ENCODE peak calls at places on chromosomes 3 and 15, in ten cellular contexts. J is Peyer's patch, O is heart left ventricle, B is upper lobe of left lung, Q is tibial nerve, W is prostate gland, K is HepG2, V is adrenal gland, D is stomach, M is GM12878. P is an unnamed sample.

GRCh38 chr3:13708301-13708700 is 159.4 kb downstream of the FBLN2 start:
- DNase-seq in W (no peak), V (no peak), Q (no peak), J (peak; percentile 15), K (no peak), B (no peak), O (peak; percentile 2), M (no peak), D (no peak), P (peak; percentile 3)

GRCh38 chr15:68704496-68705021 is 116.1 kb downstream of the ANP32A start:
- DNase-seq in D (peak; percentile 40), B (no peak), V (peak; percentile 13), Q (no peak), K (no peak), J (no peak), O (peak; percentile 79), M (no peak), W (peak; percentile 61), P (no peak)

GRCh38 chr3:13420817-13421755 is 964 bp upstream of the NUP210 start:
- DNase-seq in D (peak; percentile 30), K (no peak), J (no peak), V (no peak), O (no peak), W (no peak), Q (no peak), M (peak; percentile 57), B (no peak), P (no peak)

GRCh38 chr3:141403576-141403975 is 35.3 kb downstream of the ZBTB38 start:
- DNase-seq in O (no peak), D (no peak), Q (no peak), M (no peak), V (no peak), J (no peak), W (no peak), K (no peak), B (no peak), P (no peak)

GRCh38 chr3:38782148-38782547 is 33.9 kb downstream of the SCN10A start:
- DNase-seq in B (no peak), K (peak; percentile 30), O (no peak), V (no peak), M (no peak), D (no peak), J (no peak), Q (no peak), W (no peak), P (no peak)

GRCh38 chr3:137263982-137264777 is 306.4 kb downstream of the IL20RB start:
- DNase-seq in Q (no peak), V (no peak), K (no peak), O (peak; percentile 16), W (no peak), J (no peak), B (peak; percentile 16), D (no peak), M (no peak), P (no peak)

GRCh38 chr15:91694131-91694828 is 159.2 kb upstream of the SLCO3A1 start:
- DNase-seq in J (no peak), O (peak; percentile 31), B (no peak), K (no peak), V (peak; percentile 11), Q (peak; percentile 19), M (no peak), W (no peak), D (no peak), P (peak; percentile 13)

GRCh38 chr3:66428733-66429132 is 72.1 kb downstream of the LRIG1 start:
- DNase-seq in V (peak; percentile 86), O (peak; percentile 82), Q (peak; percentile 63), B (no peak), D (peak; percentile 76), M (no peak), J (no peak), K (no peak), W (peak; percentile 94), P (peak; percentile 91)

GRCh38 chr3:188946837-188947236 is 224.9 kb upstream of the TPRG1 start:
- DNase-seq in O (no peak), B (no peak), D (no peak), K (no peak), J (no peak), W (no peak), Q (no peak), V (peak; percentile 30), M (no peak), P (no peak)

GRCh38 chr3:113912551-113913246 is 35.1 kb upstream of the ZDHHC23 start:
- DNase-seq in J (no peak), M (peak; percentile 35), Q (no peak), W (peak; percentile 64), V (peak; percentile 50), O (no peak), K (peak; percentile 69), D (peak; percentile 39), B (no peak), P (no peak)

GRCh38 chr3:71681224-71681668 is 44.0 kb downstream of the EIF4E3 start:
- DNase-seq in O (peak; percentile 23), M (no peak), V (peak; percentile 48), K (peak; percentile 39), Q (peak; percentile 23), B (no peak), J (peak; percentile 62), W (peak; percentile 61), D (peak; percentile 57), P (no peak)

GRCh38 chr3:159852821-159853505 is 135.7 kb upstream of the IL12A start:
- DNase-seq in W (no peak), J (no peak), B (peak; percentile 59), D (no peak), M (no peak), V (peak; percentile 12), Q (no peak), O (peak; percentile 75), K (no peak), P (peak; percentile 92)

GRCh38 chr3:159852256-159852655 is 136.4 kb upstream of the IL12A start:
- DNase-seq in Q (no peak), J (no peak), V (no peak), B (no peak), K (no peak), D (no peak), W (no peak), O (no peak), M (no peak), P (no peak)

GRCh38 chr3:159855599-159856495 is 132.8 kb upstream of the IL12A start:
- DNase-seq in K (no peak), J (no peak), O (no peak), B (no peak), Q (no peak), M (no peak), V (no peak), W (no peak), D (no peak), P (no peak)

GRCh38 chr3:159854500-159855124 is 134.0 kb upstream of the IL12A start:
- DNase-seq in K (peak; percentile 3), D (no peak), W (no peak), O (no peak), Q (no peak), V (no peak), M (no peak), J (no peak), B (no peak), P (peak; percentile 66)

DNA sequence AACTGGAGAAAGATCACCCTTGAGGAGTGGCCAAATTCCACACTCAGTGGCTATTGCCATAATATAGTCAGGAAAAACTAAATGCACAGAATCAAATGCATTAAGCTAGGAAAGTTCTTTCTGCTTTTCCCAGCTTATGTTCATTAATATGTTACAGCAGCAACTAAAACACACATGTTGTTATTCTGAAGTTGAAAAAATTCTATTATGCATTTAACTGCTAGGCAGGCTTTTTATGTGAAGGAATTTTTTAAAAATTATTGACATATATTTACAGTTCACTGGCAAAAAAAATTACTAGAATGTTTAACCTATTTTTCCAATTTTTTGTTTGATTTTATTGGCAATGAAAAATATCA is 135.2 kb upstream of the IL12A start:
- DNase-seq in W (no peak), J (no peak), K (no peak), B (no peak), Q (no peak), V (no peak), O (no peak), D (no peak), M (no peak), P (no peak)
- H3K4me1 ChIP-seq in W (peaks cover 6% of the 10 kb centered on the region), J (no peaks in the 10 kb centered on the region), K (no peaks in the 10 kb centered on the region), B (peaks cover 39% of the 10 kb centered on the region), Q (peaks cover 55% of the 10 kb centered on the region), V (no peaks in the 10 kb centered on the region), O (peaks cover 93% of the 10 kb centered on the region), D (peaks cover 58% of the 10 kb centered on the region), M (peaks cover 13% of the 10 kb centered on the region), P (peaks cover 64% of the 10 kb centered on the region)

DNA sequence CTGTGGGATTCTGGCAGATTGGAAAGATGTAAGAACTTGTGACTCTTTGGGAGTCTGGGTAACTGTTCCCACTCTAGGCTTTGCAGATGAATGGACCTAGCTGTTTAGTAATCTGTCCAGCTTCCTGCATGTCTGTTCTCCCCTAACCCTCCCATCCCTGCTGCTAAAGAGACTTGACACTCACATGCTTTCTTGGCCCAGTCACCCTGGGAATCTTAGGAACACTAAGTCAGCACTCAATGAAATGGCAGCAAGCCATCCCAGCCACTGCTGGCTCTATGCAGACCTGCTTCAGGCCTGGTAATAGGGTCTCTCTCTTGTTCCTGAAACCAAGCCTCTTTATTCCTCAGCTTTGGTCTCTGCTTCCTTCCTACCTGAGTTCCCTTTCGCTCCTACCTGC is 63.7 kb upstream of the THSD4 start:
- DNase-seq in K (no peak), Q (no peak), W (no peak), J (no peak), O (peak; percentile 34), V (no peak), B (no peak), D (no peak), M (no peak), P (no peak)
- H3K27ac ChIP-seq in K (no peak overlapping the region), Q (no peak overlapping the region), W (no peak overlapping the region), J (no peak overlapping the region), O (no peak overlapping the region), V (no peak overlapping the region), B (no peak overlapping the region), D (no peak overlapping the region), M (no peak overlapping the region), P (no peak overlapping the region)

DNA sequence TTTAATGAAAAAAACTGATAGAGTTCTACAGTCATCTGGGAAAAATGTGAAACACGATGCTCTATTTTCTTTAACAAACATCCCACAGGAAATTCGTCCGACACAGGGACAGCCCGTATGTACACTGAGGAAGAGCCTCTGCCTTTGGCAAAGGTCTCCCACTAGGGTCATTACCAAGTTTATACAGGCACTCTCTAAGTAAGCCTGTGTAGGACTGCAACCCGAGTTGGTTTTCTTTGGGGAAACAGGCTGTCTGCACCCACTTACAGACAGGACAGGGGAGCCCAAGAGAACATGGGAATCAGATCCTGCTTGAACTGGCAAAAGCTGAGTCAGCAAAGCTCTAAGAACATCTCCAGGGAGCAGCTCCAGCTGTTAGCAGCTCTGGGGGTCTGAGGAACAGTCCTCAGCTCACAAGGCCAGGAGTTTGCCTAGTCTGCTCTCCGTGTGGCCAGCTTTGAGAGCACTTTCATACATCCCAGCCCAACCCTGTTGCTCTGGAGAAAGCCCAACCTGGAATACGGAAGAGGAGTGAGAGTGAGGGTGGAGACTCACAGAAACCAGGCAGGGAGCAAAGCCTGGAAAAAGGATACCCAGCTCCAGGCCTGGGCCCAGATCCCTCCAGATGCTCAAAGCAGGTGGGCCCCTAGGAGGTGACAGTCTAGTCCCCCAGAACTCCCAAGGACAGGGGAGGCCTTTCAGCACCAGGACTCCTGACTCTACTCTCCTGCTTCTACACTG is 1.9 kb downstream of the TBC1D2B start:
- DNase-seq in O (peak; percentile 46), W (peak; percentile 64), V (peak; percentile 74), D (peak; percentile 64), Q (peak; percentile 36), K (peak; percentile 68), J (peak; percentile 58), M (no peak), B (no peak), P (no peak)
- TF ChIP-seq POLR2A in O (no peak), W (peak; percentile 33), V (peak; percentile 30), D (no peak), Q (no peak), K (no peak), J (no peak), M (no peak), B (peak; percentile 61), P (no peak)

GRCh38 chr3:6747017-6747416 is 113.9 kb upstream of the GRM7 start:
- DNase-seq in V (no peak), M (no peak), J (no peak), W (no peak), K (no peak), B (no peak), O (no peak), Q (no peak), D (no peak), P (no peak)
- H3K4me1 ChIP-seq in V (no peaks in the 10 kb centered on the region), M (no peaks in the 10 kb centered on the region), J (no peaks in the 10 kb centered on the region), W (no peaks in the 10 kb centered on the region), K (no peaks in the 10 kb centered on the region), B (no peaks in the 10 kb centered on the region), O (no peaks in the 10 kb centered on the region), Q (no peaks in the 10 kb centered on the region), D (no peaks in the 10 kb centered on the region), P (no peaks in the 10 kb centered on the region)

P was measured in gastrocnemius medialis.